ENCODE peak calls at places on chromosomes 7 and 10, in nine cellular contexts. J is activated effector memory CD4-positive, alpha-beta T cell treated with anti-CD3 and anti-CD28 coated beads, Interleukin-2, amount 50 U/mL, for 16 hours; V is EL; E is hypothalamus; H is germinal center; K is SW480; P is cardiac septum; F is right cardiac atrium; G is GM12891. L is an unnamed sample.

GRCh38 chr10:120406380-120406779 is 50.6 kb upstream of the PLPP4 start:
- DNase-seq in J (no peak), V (no peak), E (no peak), H (no peak), K (no peak), P (no peak), F (no peak), G (no peak), L (no peak)

GRCh38 chr7:30635798-30636197 is 41.1 kb downstream of the GARS1 start:
- DNase-seq in J (no peak), V (no peak), E (no peak), H (no peak), K (no peak), P (no peak), F (no peak), G (no peak), L (no peak)

GRCh38 chr7:157797361-157797760 is 460.6 kb downstream of the DNAJB6 start:
- DNase-seq in J (no peak), V (no peak), E (no peak), H (no peak), K (no peak), P (no peak), F (peak), G (no peak), L (no peak)

GRCh38 chr10:5396545-5396944 is 8.1 kb downstream of the TUBAL3 start:
- DNase-seq in J (no peak), V (no peak), E (peak), H (no peak), K (no peak), P (no peak), F (no peak), G (no peak), L (no peak)

GRCh38 chr7:78492146-78492545 is 693.6 kb downstream of the PHTF2 start:
- DNase-seq in J (no peak), V (no peak), E (no peak), H (no peak), K (no peak), P (no peak), F (no peak), G (no peak), L (no peak)

GRCh38 chr10:119408969-119409371 is 133.5 kb downstream of the RGS10 start:
- DNase-seq in J (no peak), V (no peak), E (no peak), H (no peak), K (no peak), P (no peak), F (peak), G (no peak), L (no peak)

GRCh38 chr7:129925416-129926002 is 27.3 kb downstream of the UBE2H start:
- DNase-seq in J (no peak), V (peak), E (no peak), H (no peak), K (no peak), P (no peak), F (no peak), G (no peak), L (peak)

GRCh38 chr7:105352018-105352612 is 36.6 kb downstream of the SRPK2 start:
- DNase-seq in J (peak), V (peak), E (peak), H (peak), K (peak), P (peak), F (peak), G (peak), L (peak)

L was measured in GM03348.